ENCODE peak calls at places on chromosomes 1 and 21, in four cellular contexts. One of them, this sample, is unnamed.

GRCh38 chr1:16243936-16244649 is 7.1 kb upstream of the CPLANE2 start:
- DNase-seq in activated CD8-positive, alpha-beta memory T cell treated with anti-CD3 and anti-CD28 coated beads for 1 hour: peak
- DNase-seq in cardiac fibroblast: peak
- DNase-seq in activated effector memory CD4-positive, alpha-beta T cell treated with anti-CD3 and anti-CD28 coated beads, Interleukin-2, amount 50 U/mL, for 16 hours: peak
- DNase-seq in this sample: peak

GRCh38 chr1:77970192-77970591 is 8.7 kb downstream of the FUBP1 start:
- DNase-seq in activated CD8-positive, alpha-beta memory T cell treated with anti-CD3 and anti-CD28 coated beads for 1 hour: no peak
- DNase-seq in activated effector memory CD4-positive, alpha-beta T cell treated with anti-CD3 and anti-CD28 coated beads, Interleukin-2, amount 50 U/mL, for 16 hours: no peak
- DNase-seq in cardiac fibroblast: peak
- DNase-seq in this sample: no peak

GRCh38 chr1:23122023-23122738 is 46.5 kb downstream of the LUZP1 start:
- DNase-seq in cardiac fibroblast: peak
- DNase-seq in activated CD8-positive, alpha-beta memory T cell treated with anti-CD3 and anti-CD28 coated beads for 1 hour: no peak
- DNase-seq in activated effector memory CD4-positive, alpha-beta T cell treated with anti-CD3 and anti-CD28 coated beads, Interleukin-2, amount 50 U/mL, for 16 hours: no peak
- DNase-seq in this sample: no peak

GRCh38 chr21:19328954-19329353 is 925.4 kb upstream of the TMPRSS15 start:
- DNase-seq in cardiac fibroblast: no peak
- DNase-seq in activated CD8-positive, alpha-beta memory T cell treated with anti-CD3 and anti-CD28 coated beads for 1 hour: no peak
- DNase-seq in activated effector memory CD4-positive, alpha-beta T cell treated with anti-CD3 and anti-CD28 coated beads, Interleukin-2, amount 50 U/mL, for 16 hours: no peak
- DNase-seq in this sample: no peak

GRCh38 chr1:167292216-167292615 is 71.5 kb downstream of the POU2F1 start:
- DNase-seq in cardiac fibroblast: no peak
- DNase-seq in activated CD8-positive, alpha-beta memory T cell treated with anti-CD3 and anti-CD28 coated beads for 1 hour: no peak
- DNase-seq in activated effector memory CD4-positive, alpha-beta T cell treated with anti-CD3 and anti-CD28 coated beads, Interleukin-2, amount 50 U/mL, for 16 hours: no peak
- DNase-seq in this sample: no peak

GRCh38 chr1:30688920-30689794 is 34.2 kb downstream of the MATN1 start:
- DNase-seq in cardiac fibroblast: no peak
- DNase-seq in activated effector memory CD4-positive, alpha-beta T cell treated with anti-CD3 and anti-CD28 coated beads, Interleukin-2, amount 50 U/mL, for 16 hours: no peak
- DNase-seq in activated CD8-positive, alpha-beta memory T cell treated with anti-CD3 and anti-CD28 coated beads for 1 hour: no peak
- DNase-seq in this sample: no peak

GRCh38 chr1:53465023-53465957 is 6.1 kb downstream of the DMRTB1 start:
- DNase-seq in activated effector memory CD4-positive, alpha-beta T cell treated with anti-CD3 and anti-CD28 coated beads, Interleukin-2, amount 50 U/mL, for 16 hours: no peak
- DNase-seq in activated CD8-positive, alpha-beta memory T cell treated with anti-CD3 and anti-CD28 coated beads for 1 hour: no peak
- DNase-seq in cardiac fibroblast: no peak
- DNase-seq in this sample: no peak

GRCh38 chr1:70071597-70071996 is 133.8 kb downstream of the LRRC40 start:
- DNase-seq in activated effector memory CD4-positive, alpha-beta T cell treated with anti-CD3 and anti-CD28 coated beads, Interleukin-2, amount 50 U/mL, for 16 hours: no peak
- DNase-seq in activated CD8-positive, alpha-beta memory T cell treated with anti-CD3 and anti-CD28 coated beads for 1 hour: no peak
- DNase-seq in cardiac fibroblast: peak
- DNase-seq in this sample: peak

GRCh38 chr21:28342229-28342810 is 650.4 kb downstream of the LTN1 start:
- DNase-seq in activated effector memory CD4-positive, alpha-beta T cell treated with anti-CD3 and anti-CD28 coated beads, Interleukin-2, amount 50 U/mL, for 16 hours: no peak
- DNase-seq in cardiac fibroblast: peak
- DNase-seq in activated CD8-positive, alpha-beta memory T cell treated with anti-CD3 and anti-CD28 coated beads for 1 hour: no peak
- DNase-seq in this sample: no peak

GRCh38 chr1:217554849-217555248 is 76.0 kb downstream of the GPATCH2 start:
- DNase-seq in activated CD8-positive, alpha-beta memory T cell treated with anti-CD3 and anti-CD28 coated beads for 1 hour: no peak
- DNase-seq in activated effector memory CD4-positive, alpha-beta T cell treated with anti-CD3 and anti-CD28 coated beads, Interleukin-2, amount 50 U/mL, for 16 hours: no peak
- DNase-seq in cardiac fibroblast: no peak
- DNase-seq in this sample: no peak

GRCh38 chr1:215679231-215679630 is 112.1 kb downstream of the KCTD3 start:
- DNase-seq in activated CD8-positive, alpha-beta memory T cell treated with anti-CD3 and anti-CD28 coated beads for 1 hour: no peak
- DNase-seq in activated effector memory CD4-positive, alpha-beta T cell treated with anti-CD3 and anti-CD28 coated beads, Interleukin-2, amount 50 U/mL, for 16 hours: no peak
- DNase-seq in cardiac fibroblast: no peak
- DNase-seq in this sample: no peak

GRCh38 chr1:244154882-244155531 is 103.9 kb downstream of the ZBTB18 start:
- DNase-seq in activated CD8-positive, alpha-beta memory T cell treated with anti-CD3 and anti-CD28 coated beads for 1 hour: no peak
- DNase-seq in activated effector memory CD4-positive, alpha-beta T cell treated with anti-CD3 and anti-CD28 coated beads, Interleukin-2, amount 50 U/mL, for 16 hours: no peak
- DNase-seq in cardiac fibroblast: no peak
- DNase-seq in this sample: no peak

GRCh38 chr21:34592120-34592561 is 22.8 kb downstream of the RCAN1 start:
- DNase-seq in activated CD8-positive, alpha-beta memory T cell treated with anti-CD3 and anti-CD28 coated beads for 1 hour: no peak
- DNase-seq in activated effector memory CD4-positive, alpha-beta T cell treated with anti-CD3 and anti-CD28 coated beads, Interleukin-2, amount 50 U/mL, for 16 hours: no peak
- DNase-seq in cardiac fibroblast: no peak
- DNase-seq in this sample: no peak

GRCh38 chr21:44912158-44912473 is 8.6 kb downstream of the ITGB2 start:
- DNase-seq in activated effector memory CD4-positive, alpha-beta T cell treated with anti-CD3 and anti-CD28 coated beads, Interleukin-2, amount 50 U/mL, for 16 hours: no peak
- DNase-seq in cardiac fibroblast: no peak
- DNase-seq in activated CD8-positive, alpha-beta memory T cell treated with anti-CD3 and anti-CD28 coated beads for 1 hour: no peak
- DNase-seq in this sample: no peak

GRCh38 chr1:170261669-170262068 is 115.9 kb downstream of the NTMT2 start:
- DNase-seq in activated CD8-positive, alpha-beta memory T cell treated with anti-CD3 and anti-CD28 coated beads for 1 hour: no peak
- DNase-seq in activated effector memory CD4-positive, alpha-beta T cell treated with anti-CD3 and anti-CD28 coated beads, Interleukin-2, amount 50 U/mL, for 16 hours: no peak
- DNase-seq in cardiac fibroblast: no peak
- DNase-seq in this sample: peak

GRCh38 chr21:45531393-45532215 is 10.6 kb downstream of the SLC19A1 start:
- DNase-seq in activated effector memory CD4-positive, alpha-beta T cell treated with anti-CD3 and anti-CD28 coated beads, Interleukin-2, amount 50 U/mL, for 16 hours: peak
- DNase-seq in cardiac fibroblast: no peak
- DNase-seq in activated CD8-positive, alpha-beta memory T cell treated with anti-CD3 and anti-CD28 coated beads for 1 hour: no peak
- DNase-seq in this sample: no peak

GRCh38 chr1:17439250-17440073 is at the start of gene RCC2:
- DNase-seq in activated CD8-positive, alpha-beta memory T cell treated with anti-CD3 and anti-CD28 coated beads for 1 hour: peak
- DNase-seq in activated effector memory CD4-positive, alpha-beta T cell treated with anti-CD3 and anti-CD28 coated beads, Interleukin-2, amount 50 U/mL, for 16 hours: peak
- DNase-seq in cardiac fibroblast: peak
- DNase-seq in this sample: peak

GRCh38 chr1:24472527-24473251 is 29.9 kb upstream of the RCAN3 start:
- DNase-seq in activated CD8-positive, alpha-beta memory T cell treated with anti-CD3 and anti-CD28 coated beads for 1 hour: no peak
- DNase-seq in cardiac fibroblast: no peak
- DNase-seq in activated effector memory CD4-positive, alpha-beta T cell treated with anti-CD3 and anti-CD28 coated beads, Interleukin-2, amount 50 U/mL, for 16 hours: no peak
- DNase-seq in this sample: no peak

GRCh38 chr1:168499094-168500049 is 44.4 kb downstream of the XCL2 start:
- DNase-seq in activated CD8-positive, alpha-beta memory T cell treated with anti-CD3 and anti-CD28 coated beads for 1 hour: no peak
- DNase-seq in activated effector memory CD4-positive, alpha-beta T cell treated with anti-CD3 and anti-CD28 coated beads, Interleukin-2, amount 50 U/mL, for 16 hours: no peak
- DNase-seq in cardiac fibroblast: no peak
- DNase-seq in this sample: no peak

GRCh38 chr1:244212792-244213475 is 161.9 kb downstream of the ZBTB18 start:
- DNase-seq in activated CD8-positive, alpha-beta memory T cell treated with anti-CD3 and anti-CD28 coated beads for 1 hour: no peak
- DNase-seq in activated effector memory CD4-positive, alpha-beta T cell treated with anti-CD3 and anti-CD28 coated beads, Interleukin-2, amount 50 U/mL, for 16 hours: no peak
- DNase-seq in cardiac fibroblast: no peak
- DNase-seq in this sample: no peak

GRCh38 chr1:184387871-184388670 is 1.2 kb downstream of the C1orf21 start:
- DNase-seq in cardiac fibroblast: peak
- DNase-seq in activated effector memory CD4-positive, alpha-beta T cell treated with anti-CD3 and anti-CD28 coated beads, Interleukin-2, amount 50 U/mL, for 16 hours: no peak
- DNase-seq in activated CD8-positive, alpha-beta memory T cell treated with anti-CD3 and anti-CD28 coated beads for 1 hour: no peak
- DNase-seq in this sample: peak